ENCODE peak calls at places on chromosome 5, in four cellular contexts. K is fibroblast of lung, D is keratinocyte, S is OCI-LY7. L is an unnamed sample.

GRCh38 chr5:97194366-97194765 is 11.3 kb upstream of the RIOK2 start:
- DNase-seq in K (no peak), D (no peak), S (peak), L (no peak)

GRCh38 chr5:105794578-105794977 is 1876.2 kb downstream of the EFNA5 start:
- DNase-seq in K (no peak), D (no peak), S (no peak), L (no peak)

GRCh38 chr5:109121225-109121624 is 288.5 kb downstream of the PJA2 start:
- DNase-seq in K (no peak), D (no peak), S (no peak), L (no peak)

GRCh38 chr5:124919752-124920151 is 173.3 kb upstream of the ZNF608 start:
- DNase-seq in K (no peak), D (no peak), S (no peak), L (peak)

GRCh38 chr5:72326298-72326649 is 6.1 kb downstream of the PTCD2 start:
- DNase-seq in K (no peak), D (no peak), S (no peak), L (no peak)

GRCh38 chr5:978051-978450 is 30.6 kb upstream of the NKD2 start:
- DNase-seq in K (no peak), D (no peak), S (no peak), L (no peak)

GRCh38 chr5:55904152-55904551 is 53.0 kb downstream of the IL31RA start:
- DNase-seq in K (peak), D (no peak), S (no peak), L (no peak)

GRCh38 chr5:39503148-39503547 is 78.4 kb upstream of the DAB2 start:
- DNase-seq in K (peak), D (no peak), S (no peak), L (no peak)

GRCh38 chr5:5838493-5838892 is 416.0 kb downstream of the ICE1 start:
- DNase-seq in K (no peak), D (no peak), S (no peak), L (peak)

GRCh38 chr5:1445313-1445894 is at the start of gene SLC6A3:
- DNase-seq in K (no peak), D (no peak), S (no peak), L (peak)

GRCh38 chr5:87541033-87541432 is 128.3 kb upstream of the CCNH start:
- DNase-seq in K (peak), D (no peak), S (no peak), L (peak)

GRCh38 chr5:178165585-178165984 is 11.9 kb upstream of the NHP2 start:
- DNase-seq in K (no peak), D (no peak), S (no peak), L (no peak)

GRCh38 chr5:55141945-55142690 is 17.9 kb upstream of the GPX8 start:
- DNase-seq in K (no peak), D (no peak), S (no peak), L (no peak)

GRCh38 chr5:120465281-120465961 is 1.3 kb downstream of the PRR16 start:
- DNase-seq in K (peak), D (no peak), S (no peak), L (peak)

GRCh38 chr5:16994576-16994975 is 58.5 kb upstream of the MYO10 start:
- DNase-seq in K (no peak), D (no peak), S (no peak), L (peak)

GRCh38 chr5:54944364-54944763 is 41.0 kb downstream of the ESM1 start:
- DNase-seq in K (peak), D (no peak), S (peak), L (peak)

GRCh38 chr5:107744418-107745330 is 73.9 kb upstream of the EFNA5 start:
- DNase-seq in K (no peak), D (no peak), S (no peak), L (peak)

GRCh38 chr5:130102995-130103394 is 198.7 kb downstream of the CHSY3 start:
- DNase-seq in K (no peak), D (no peak), S (no peak), L (no peak)

GRCh38 chr5:109409061-109409843 is 522 bp downstream of the PJA2 start:
- DNase-seq in K (peak), D (no peak), S (peak), L (peak)

GRCh38 chr5:65483474-65484346 is 2.0 kb upstream of the ADAMTS6 start:
- DNase-seq in K (peak), D (peak), S (peak), L (peak)

GRCh38 chr5:148746826-148747535 is 79.4 kb upstream of the ADRB2 start:
- DNase-seq in K (no peak), D (no peak), S (peak), L (no peak)

GRCh38 chr5:102450313-102450990 is 48.3 kb downstream of the SLCO6A1 start:
- DNase-seq in K (no peak), D (no peak), S (no peak), L (peak)

GRCh38 chr5:579746-580366 is 32.3 kb upstream of the CEP72 start:
- DNase-seq in K (no peak), D (no peak), S (no peak), L (no peak)

GRCh38 chr5:73459366-73459765 is 10.8 kb upstream of the FOXD1 start:
- DNase-seq in K (no peak), D (no peak), S (no peak), L (no peak)

GRCh38 chr5:155047818-155048217 is 34.3 kb downstream of the KIF4B start:
- DNase-seq in K (no peak), D (no peak), S (no peak), L (peak)

GRCh38 chr5:151451626-151452520 is 4.5 kb downstream of the SLC36A1 start:
- DNase-seq in K (no peak), D (no peak), S (no peak), L (no peak)

GRCh38 chr5:177300971-177301370 is 2.5 kb downstream of the RAB24 start:
- DNase-seq in K (no peak), D (no peak), S (no peak), L (no peak)

GRCh38 chr5:76000586-76000985 is 82.6 kb upstream of the SV2C start:
- DNase-seq in K (no peak), D (no peak), S (no peak), L (no peak)

GRCh38 chr5:100406640-100407039 is 128.5 kb upstream of the FAM174A start:
- DNase-seq in K (peak), D (no peak), S (no peak), L (no peak)

GRCh38 chr5:38613992-38614836 is 57.8 kb upstream of the LIFR start:
- DNase-seq in K (no peak), D (no peak), S (no peak), L (peak)

GRCh38 chr5:135993894-135994514 is 34.8 kb upstream of the TGFBI start:
- DNase-seq in K (peak), D (no peak), S (no peak), L (no peak)

GRCh38 chr5:73654171-73654811 is 28.3 kb downstream of the ARHGEF28 start:
- DNase-seq in K (no peak), D (peak), S (no peak), L (peak)

GRCh38 chr5:57176350-57176857 is 2.5 kb downstream of the GPBP1 start:
- DNase-seq in K (peak), D (no peak), S (no peak), L (no peak)

GRCh38 chr5:52544738-52545137 is 243.0 kb upstream of the ITGA1 start:
- DNase-seq in K (no peak), D (no peak), S (no peak), L (no peak)

GRCh38 chr5:34898258-34898895 is 16.9 kb downstream of the RAD1 start:
- DNase-seq in K (peak), D (no peak), S (peak), L (peak)

GRCh38 chr5:157359350-157359910 is 93.5 kb downstream of the CYFIP2 start:
- DNase-seq in K (no peak), D (no peak), S (no peak), L (no peak)

GRCh38 chr5:157362982-157363381 is 97.0 kb upstream of the NIPAL4 start:
- DNase-seq in K (no peak), D (no peak), S (no peak), L (no peak)

GRCh38 chr5:157358871-157359270 is 92.9 kb downstream of the CYFIP2 start:
- DNase-seq in K (no peak), D (no peak), S (no peak), L (no peak)

GRCh38 chr5:157362502-157362901 is 96.6 kb downstream of the CYFIP2 start:
- DNase-seq in K (no peak), D (no peak), S (no peak), L (no peak)

DNA sequence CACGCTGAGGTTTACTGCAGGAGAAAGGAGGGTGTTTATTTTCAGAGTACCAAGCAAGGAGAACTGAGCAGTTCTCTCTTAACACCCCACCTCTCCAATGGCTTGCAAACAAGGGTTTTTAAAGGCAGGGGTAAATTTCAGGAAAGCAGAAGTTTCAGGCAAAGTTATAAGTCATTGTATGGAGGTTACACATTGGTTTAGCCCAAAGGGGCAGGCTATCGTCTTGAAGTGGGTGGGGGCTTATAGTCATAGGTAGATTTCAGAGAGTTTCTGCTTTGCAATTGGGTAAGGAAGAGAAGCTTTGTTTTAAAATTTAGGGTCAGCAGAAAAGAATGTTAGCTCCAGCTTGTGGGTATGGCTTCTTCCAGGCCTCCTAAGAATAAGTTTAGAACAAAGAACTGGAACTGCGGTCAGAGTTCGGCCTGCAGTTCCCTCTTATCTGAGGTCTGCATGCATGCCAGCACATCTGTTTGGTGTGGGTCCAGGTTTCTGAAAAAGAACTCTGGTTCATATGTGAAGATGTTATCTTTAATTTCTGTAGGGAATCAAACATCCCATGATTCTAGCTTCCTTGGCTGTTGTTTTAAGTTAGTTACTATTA is 96.0 kb downstream of the CYFIP2 start:
- DNase-seq in K (peak), D (no peak), S (no peak), L (no peak)
- H2AFZ ChIP-seq in K (no peak), D (no peak), S (no peak), L (no peak)

DNA sequence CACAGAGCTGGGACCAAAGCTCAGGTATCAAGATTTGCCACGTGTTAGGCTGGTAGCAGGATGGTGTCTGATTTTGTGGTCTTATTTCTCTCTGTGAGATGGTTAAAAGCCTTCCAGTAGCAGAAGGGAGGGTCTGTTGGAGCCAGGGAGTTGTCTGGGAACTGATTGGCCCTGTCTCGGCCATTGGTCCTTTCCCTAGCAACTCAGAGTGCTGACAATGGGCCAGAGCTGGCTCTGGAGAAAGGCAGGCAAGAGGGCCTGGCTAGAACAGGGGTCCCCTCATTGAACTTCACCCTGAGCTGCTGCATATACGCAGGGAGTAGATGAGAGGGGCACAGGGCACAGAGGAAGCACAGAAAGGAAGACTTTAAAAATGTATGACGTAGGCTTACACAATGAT is 92.8 kb downstream of the PSD2 start:
- DNase-seq in K (no peak), D (no peak), S (no peak), L (no peak)
- H2AFZ ChIP-seq in K (no peak), D (no peak), S (no peak), L (no peak)

GRCh38 chr5:142095651-142096330 is 12.8 kb upstream of the NDFIP1 start:
- DNase-seq in K (no peak), D (no peak), S (no peak), L (no peak)
- H2AFZ ChIP-seq in K (no peak), D (peak), S (no peak), L (peak)

GRCh38 chr5:172860520-172861443 is 26.7 kb downstream of the ERGIC1 start:
- DNase-seq in K (peak), D (peak), S (no peak), L (no peak)
- H2AFZ ChIP-seq in K (no peak), D (no peak), S (no peak), L (no peak)

L was measured in GM23338.